ENCODE peak calls at places on chromosomes 7 and 10, in nine cellular contexts. P is ovary, Q is choroid plexus epithelial cell, F is heart left ventricle, H is cardiac muscle cell, X is IMR-90, M is body of pancreas, Z is foreskin fibroblast, T is HFF-Myc. I is an unnamed sample.

GRCh38 chr10:14648936-14649335 is 125.8 kb downstream of the FAM107B start:
- DNase-seq in H (no peak), F (no peak), Z (no peak), P (no peak), M (no peak), T (no peak), Q (no peak), X (no peak), I (no peak)

GRCh38 chr7:80467069-80467468 is 44.8 kb downstream of the GNAT3 start:
- DNase-seq in M (no peak), Z (no peak), P (no peak), F (no peak), H (peak; percentile 49), T (no peak), Q (peak; percentile 72), X (peak; percentile 85), I (peak; percentile 50)

GRCh38 chr7:88919484-88920131 is 124.1 kb upstream of the TEX47 start:
- DNase-seq in T (no peak), F (no peak), M (no peak), Q (no peak), P (no peak), H (no peak), Z (no peak), X (no peak), I (no peak)

GRCh38 chr7:98038731-98039130 is 48.7 kb upstream of the OCM2 start:
- DNase-seq in F (no peak), P (no peak), X (no peak), H (no peak), M (no peak), Q (no peak), Z (no peak), T (no peak), I (no peak)

GRCh38 chr10:14556285-14556956 is 218.3 kb downstream of the FAM107B start:
- DNase-seq in P (no peak), M (peak; percentile 55), Q (peak; percentile 73), T (no peak), Z (no peak), H (peak; percentile 52), X (peak; percentile 23), F (no peak), I (no peak)

GRCh38 chr7:1432411-1433082 is 26.7 kb downstream of the MICALL2 start:
- DNase-seq in X (peak; percentile 27), Z (peak; percentile 12), P (peak; percentile 79), Q (peak; percentile 67), M (peak; percentile 60), T (no peak), F (peak; percentile 66), H (peak; percentile 75), I (peak; percentile 71)

GRCh38 chr10:128630787-128631252 is 504.6 kb upstream of the MKI67 start:
- DNase-seq in T (no peak), F (no peak), H (no peak), Q (no peak), X (no peak), P (no peak), M (no peak), Z (no peak), I (peak; percentile 5)

GRCh38 chr10:6667679-6668270 is 87.7 kb upstream of the PRKCQ start:
- DNase-seq in T (peak; percentile 22), F (no peak), P (no peak), M (peak; percentile 43), X (peak; percentile 43), Z (peak; percentile 30), Q (peak; percentile 70), H (peak; percentile 56), I (peak; percentile 53)

GRCh38 chr7:16233519-16233918 is 187.8 kb downstream of the CRPPA start:
- DNase-seq in Z (no peak), Q (no peak), F (no peak), T (peak; percentile 39), H (no peak), P (no peak), X (no peak), M (no peak), I (no peak)

GRCh38 chr7:156578578-156578940 is 62.0 kb upstream of the RNF32 start:
- DNase-seq in P (no peak), Z (no peak), X (no peak), Q (no peak), M (no peak), T (no peak), H (no peak), F (no peak), I (no peak)

GRCh38 chr7:79590571-79591274 is 137.3 kb upstream of the MAGI2 start:
- DNase-seq in T (no peak), P (no peak), Q (no peak), M (no peak), Z (no peak), F (no peak), H (no peak), X (no peak), I (no peak)

DNA sequence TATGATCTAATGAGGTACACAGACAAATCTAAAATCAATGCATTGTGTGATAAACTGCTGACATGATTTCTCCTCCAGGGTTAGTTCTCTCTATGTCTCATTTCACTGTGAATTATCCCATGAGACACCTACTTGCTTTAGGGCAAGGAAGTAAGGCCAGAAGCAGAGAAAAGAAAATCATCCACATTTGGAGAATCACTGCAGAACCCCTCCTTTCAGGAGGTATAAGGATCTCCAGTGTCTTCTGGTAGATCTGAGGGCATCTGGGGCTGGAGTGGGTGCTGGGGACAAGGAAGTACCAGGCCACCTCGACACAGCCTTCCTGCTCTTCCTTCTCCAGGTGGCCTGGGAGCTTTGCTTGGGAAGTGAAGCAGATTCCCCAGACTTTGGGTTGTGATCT is 12.3 kb upstream of the CAMK2G start:
- DNase-seq in P (no peak), F (no peak), Z (no peak), X (no peak), T (no peak), Q (peak; percentile 29), M (no peak), H (no peak), I (peak; percentile 36)
- H3K4me3 ChIP-seq in P (no peak overlapping the region), F (no peak overlapping the region), Z (no peak overlapping the region), X (no peak overlapping the region), T (no peak overlapping the region), Q (no peak overlapping the region), M (no peak overlapping the region), H (no peak overlapping the region), I (no peak overlapping the region)

DNA sequence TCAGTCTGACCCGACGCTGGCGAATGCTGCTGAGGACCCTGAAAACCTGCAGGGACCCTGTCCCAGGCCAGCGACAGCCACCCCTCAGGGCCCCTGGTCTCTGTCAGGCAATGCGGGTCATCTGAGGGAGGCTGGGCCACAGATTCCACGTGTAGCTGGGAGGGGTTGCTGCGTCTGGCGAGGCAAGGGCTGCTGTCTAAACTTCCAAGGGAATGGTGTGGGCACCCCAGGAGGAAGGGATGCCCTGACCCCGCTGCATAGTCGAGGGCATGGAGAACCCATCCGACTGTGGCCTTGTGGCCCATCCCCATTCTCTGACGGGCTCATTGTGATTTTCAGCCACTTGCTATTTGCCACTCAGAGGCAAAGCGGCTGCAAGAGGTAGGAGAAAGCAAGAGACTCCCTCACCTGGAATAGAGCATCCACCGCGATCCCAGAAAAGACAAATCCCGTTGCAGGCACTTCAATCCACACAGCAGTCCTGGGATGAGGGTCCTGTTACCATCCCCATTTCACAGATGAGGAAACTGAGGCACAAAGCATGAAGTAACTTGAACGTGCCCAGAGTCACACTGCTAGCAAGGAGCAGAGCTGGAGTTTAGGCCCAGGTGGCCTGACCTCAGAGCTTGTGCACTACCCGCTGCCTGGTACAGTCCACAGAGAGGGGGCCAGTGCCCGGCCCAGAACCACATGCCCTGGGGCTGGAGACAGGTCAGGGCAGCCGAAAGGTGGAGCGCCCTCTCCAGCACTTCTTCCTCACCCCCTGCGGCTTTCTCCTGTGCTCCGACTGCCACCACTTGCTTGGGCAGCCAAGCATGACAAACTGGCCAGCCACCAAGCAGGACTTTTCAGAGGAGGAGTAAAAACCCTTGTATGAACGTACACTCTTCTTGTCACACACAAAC is 163.8 kb upstream of the KLF14 start:
- DNase-seq in M (no peak), Q (no peak), F (no peak), H (no peak), T (no peak), X (no peak), P (no peak), Z (no peak), I (no peak)
- TF ChIP-seq CTCF in M (no peak), Q (no peak), F (no peak), H (no peak), T (no peak), X (no peak), P (no peak), Z (no peak), I (no peak)

DNA sequence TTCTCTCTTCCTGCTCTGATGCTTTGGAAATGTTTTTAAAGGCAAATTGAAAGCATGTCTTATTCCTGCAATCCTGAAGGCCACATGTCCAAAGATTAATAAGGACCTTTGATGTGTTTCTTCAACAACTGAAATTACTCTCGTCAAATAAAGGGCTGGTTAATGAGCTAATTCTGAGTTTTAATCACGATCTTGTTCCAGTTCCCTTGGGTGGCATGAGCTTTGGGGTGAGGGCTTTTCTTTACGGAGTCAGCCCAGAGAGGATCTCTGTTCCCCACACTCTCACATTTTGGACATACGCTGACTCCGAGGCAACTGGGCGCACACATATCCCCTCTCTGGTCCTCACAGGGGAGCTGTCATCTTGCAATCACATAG is 397 bp upstream of the GDF10 start:
- DNase-seq in F (no peak), T (no peak), X (no peak), M (no peak), H (no peak), Z (no peak), P (no peak), Q (peak; percentile 5), I (no peak)
- H3K4me3 ChIP-seq in F (peak overlapping the region; percentile 58), T (no peak overlapping the region), X (no peak overlapping the region), M (no peak overlapping the region), H (peak overlapping the region; percentile 41), Z (no peak overlapping the region), P (peak overlapping the region; percentile 13), Q (peak overlapping the region; percentile 45), I (no peak overlapping the region)

GRCh38 chr10:119656760-119657159 is 5.6 kb downstream of the BAG3 start:
- DNase-seq in F (no peak), M (no peak), P (no peak), X (no peak), Q (no peak), H (no peak), Z (no peak), T (no peak), I (no peak)

GRCh38 chr10:119663866-119664698 is 12.9 kb downstream of the BAG3 start:
- DNase-seq in P (no peak), H (no peak), M (no peak), T (no peak), Q (peak; percentile 76), F (no peak), Z (no peak), X (no peak), I (peak; percentile 52)

GRCh38 chr10:119657725-119658124 is 6.5 kb downstream of the BAG3 start:
- DNase-seq in F (no peak), P (no peak), X (peak; percentile 48), T (no peak), H (no peak), Z (no peak), M (no peak), Q (no peak), I (no peak)

GRCh38 chr10:119658274-119658673 is 7.1 kb downstream of the BAG3 start:
- DNase-seq in H (peak; percentile 49), M (peak; percentile 84), Q (peak; percentile 95), Z (peak; percentile 92), X (peak; percentile 94), T (no peak), P (peak; percentile 86), F (peak; percentile 63), I (peak; percentile 95)

DNA sequence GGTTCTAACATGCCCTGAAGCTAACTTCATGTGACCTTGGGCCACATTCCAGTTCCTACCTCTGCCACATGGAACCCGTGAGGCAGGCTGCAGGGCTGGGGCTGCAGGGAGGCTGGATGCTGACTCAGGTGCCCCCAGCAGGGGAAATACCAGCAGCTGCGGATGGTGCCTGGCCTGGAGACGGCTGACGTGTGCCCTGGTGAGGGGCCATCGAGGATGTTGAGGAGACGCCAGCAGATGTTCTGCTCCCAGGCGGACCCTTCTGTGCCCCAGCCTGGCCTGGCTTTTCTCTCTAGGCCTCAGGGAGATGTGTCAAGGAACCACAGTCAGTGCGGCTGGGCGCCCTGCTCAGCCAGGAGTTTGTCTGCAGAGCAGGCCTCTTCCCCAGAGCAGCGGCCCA is 8.8 kb downstream of the BAG3 start:
- DNase-seq in M (peak; percentile 23), X (no peak), Q (peak; percentile 61), P (no peak), T (no peak), F (no peak), H (no peak), Z (no peak), I (no peak)
- TF ChIP-seq CTCF in M (no peak), X (no peak), Q (no peak), P (no peak), T (no peak), F (no peak), H (no peak), Z (no peak), I (no peak)

I was measured in cardiac fibroblast.